ENCODE peak calls at places on chromosome 12, in five cellular contexts. D is GM23248; N is esophagus squamous epithelium; I is CD8-positive, alpha-beta memory T cell; C is ovary. L is an unnamed sample. For H3K4me1, the result is how much of the 10 kb centered on the place peaks cover.

GRCh38 chr12:81270385-81270784 is 192.5 kb downstream of the ACSS3 start:
- DNase-seq in D (no peak), N (no peak), C (no peak), I (no peak), L (no peak)

GRCh38 chr12:52210186-52210924 is 18.5 kb upstream of the KRT80 start:
- DNase-seq in N (no peak), D (peak), C (peak), I (no peak), L (peak)

GRCh38 chr12:130715150-130715995 is 726 bp downstream of the RIMBP2 start:
- DNase-seq in D (no peak), C (peak), N (no peak), I (no peak), L (no peak)

GRCh38 chr12:53063708-53064612 is 14.1 kb downstream of the TNS2 start:
- DNase-seq in I (no peak), D (peak), N (no peak), C (peak), L (peak)

GRCh38 chr12:116009805-116010204 is 267.7 kb downstream of the MED13L start:
- DNase-seq in C (no peak), I (no peak), N (no peak), D (peak), L (no peak)

GRCh38 chr12:26680724-26681455 is 152.1 kb downstream of the ITPR2 start:
- DNase-seq in N (no peak), I (no peak), D (peak), C (no peak), L (no peak)

GRCh38 chr12:53985358-53985899 is 483 bp downstream of the HOXC10 start:
- DNase-seq in C (peak), I (no peak), D (peak), N (no peak), L (no peak)

GRCh38 chr12:68538722-68539614 is 71.7 kb upstream of the RAP1B start:
- DNase-seq in D (peak), I (peak), N (no peak), C (peak), L (peak)

GRCh38 chr12:107992870-107993451 is 136.1 kb upstream of the WSCD2 start:
- DNase-seq in N (no peak), D (peak), C (no peak), I (no peak), L (no peak)

GRCh38 chr12:14059538-14059937 is 78.1 kb upstream of the GRIN2B start:
- DNase-seq in C (no peak), D (no peak), N (no peak), I (no peak), L (no peak)

GRCh38 chr12:47779943-47780504 is 7.0 kb downstream of the SLC48A1 start:
- DNase-seq in C (no peak), N (no peak), D (peak), I (no peak), L (no peak)

GRCh38 chr12:25977047-25977446 is 18.6 kb downstream of the RASSF8 start:
- DNase-seq in N (no peak), C (no peak), D (peak), I (no peak), L (no peak)

GRCh38 chr12:79426121-79426520 is 264.6 kb downstream of the PAWR start:
- DNase-seq in N (no peak), D (peak), I (no peak), C (no peak), L (no peak)

GRCh38 chr12:54360717-54361456 is 3.4 kb downstream of the GPR84 start:
- DNase-seq in C (peak), I (peak), D (peak), N (no peak), L (peak)

GRCh38 chr12:120199595-120200306 is 1.2 kb downstream of the RPLP0 start:
- DNase-seq in N (no peak), C (no peak), D (peak), I (no peak), L (no peak)

GRCh38 chr12:29230800-29231560 is 81.9 kb downstream of the FAR2 start:
- DNase-seq in N (no peak), D (no peak), C (no peak), I (no peak), L (no peak)

GRCh38 chr12:109461049-109461845 is 15.9 kb downstream of the KCTD10 start:
- DNase-seq in N (no peak), D (peak), I (no peak), C (no peak), L (peak)

GRCh38 chr12:99281277-99281676 is 366.3 kb upstream of the GARIN6 start:
- DNase-seq in N (no peak), D (peak), I (no peak), C (no peak), L (no peak)

GRCh38 chr12:5200276-5201087 is 156.8 kb downstream of the KCNA5 start:
- DNase-seq in I (no peak), C (peak), N (no peak), D (peak), L (peak)

GRCh38 chr12:106332536-106332935 is 25.0 kb upstream of the POLR3B start:
- DNase-seq in D (no peak), C (no peak), I (no peak), N (no peak), L (no peak)

GRCh38 chr12:47808049-47808448 is 11.7 kb downstream of the HDAC7 start:
- DNase-seq in N (no peak), D (peak), C (peak), I (peak), L (peak)

GRCh38 chr12:116969615-116970575 is 59.1 kb downstream of the FBXW8 start:
- DNase-seq in C (peak), I (no peak), N (no peak), D (peak), L (no peak)

GRCh38 chr12:109512608-109513007 is 35.2 kb downstream of the UBE3B start:
- DNase-seq in D (no peak), I (no peak), C (no peak), N (no peak), L (no peak)

GRCh38 chr12:63913929-63914328 is 69.4 kb downstream of the SRGAP1 start:
- DNase-seq in D (no peak), C (no peak), N (no peak), I (no peak), L (no peak)
- H3K4me1 ChIP-seq in D (under half), C (under half), N (under half), I (under half), L (under half)

DNA sequence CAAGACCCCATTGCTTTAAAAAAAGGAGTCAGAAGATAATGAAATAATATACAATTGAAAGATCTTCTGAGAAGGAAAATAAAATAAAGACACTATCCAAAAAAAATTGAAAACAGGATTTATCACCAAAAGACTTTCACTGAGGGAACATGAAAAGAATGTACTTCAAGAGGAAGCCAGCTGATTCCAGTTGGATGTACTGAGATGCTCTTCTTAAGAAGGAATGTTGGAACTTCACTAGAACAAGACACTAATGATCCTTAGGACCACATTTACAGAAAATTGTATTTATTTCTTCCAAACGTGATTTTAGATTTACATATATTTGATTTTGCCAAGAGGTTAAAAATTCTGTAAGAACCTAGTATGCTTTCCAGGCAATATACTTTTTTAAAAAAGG is 65.6 kb upstream of the CNOT2 start:
- DNase-seq in C (no peak), N (no peak), D (peak), I (no peak), L (no peak)
- H3K27ac ChIP-seq in C (no peak), N (no peak), D (no peak), I (no peak), L (no peak)

DNA sequence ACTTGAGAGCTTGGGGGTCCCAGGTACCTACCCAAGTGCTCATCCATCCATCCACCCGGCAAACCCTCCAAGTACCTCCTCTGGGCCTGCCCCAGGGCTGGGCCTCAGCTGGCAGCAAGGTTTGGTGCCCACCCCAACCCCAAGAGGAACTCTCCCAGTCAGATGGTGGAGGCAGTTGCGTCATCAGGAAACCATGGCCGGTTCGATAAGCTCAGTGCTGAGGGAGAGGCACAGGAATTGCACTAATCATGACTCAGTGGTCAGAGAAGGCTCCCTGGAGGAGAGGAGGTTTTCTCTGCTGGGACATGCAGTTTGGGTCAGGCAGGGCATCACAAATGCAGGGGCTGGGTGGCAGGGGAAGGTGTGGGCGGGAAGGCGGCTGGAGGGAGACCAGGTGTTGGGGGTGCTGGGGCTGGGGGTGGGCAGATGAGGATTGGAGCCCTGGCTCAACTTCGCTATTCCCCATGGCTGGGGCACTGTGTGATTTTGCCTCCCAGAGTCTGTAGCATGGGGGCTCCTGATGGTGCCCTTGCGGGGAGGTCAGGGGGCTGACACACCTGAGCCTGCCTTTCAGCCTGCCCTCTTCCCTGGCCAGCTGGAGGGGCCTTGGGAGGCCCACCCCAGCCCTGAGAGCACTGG is 32.2 kb downstream of the SH2B3 start:
- DNase-seq in D (peak), C (no peak), I (no peak), N (no peak), L (peak)
- H3K4me1 ChIP-seq in D (half or more), C (under half), I (half or more), N (under half), L (under half)

DNA sequence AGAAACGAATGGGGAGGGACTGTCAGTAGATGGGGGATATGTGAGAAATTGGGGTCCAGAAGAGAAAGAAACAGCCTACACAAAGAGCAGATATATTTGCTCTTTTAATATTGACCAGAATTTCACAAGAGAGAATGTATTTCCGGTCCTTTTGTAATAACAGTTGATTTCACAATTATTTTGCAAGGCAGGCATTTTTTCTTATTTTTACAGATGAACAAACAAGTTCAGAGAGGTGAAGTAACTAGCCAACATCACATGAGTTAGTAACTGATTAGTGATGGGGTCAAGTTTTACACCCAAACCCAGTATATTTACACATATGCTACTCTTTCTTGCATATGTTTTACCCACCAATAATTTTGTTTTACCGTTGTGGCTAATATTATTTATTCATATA is 188.2 kb downstream of the NAV3 start:
- DNase-seq in N (no peak), C (no peak), I (no peak), D (no peak), L (no peak)
- H3K27ac ChIP-seq in N (no peak), C (no peak), I (no peak), D (no peak), L (no peak)

GRCh38 chr12:65899289-65899688 is 75.0 kb downstream of the HMGA2 start:
- DNase-seq in D (no peak), C (no peak), I (no peak), N (no peak), L (no peak)

GRCh38 chr12:65895759-65896656 is 71.7 kb downstream of the HMGA2 start:
- DNase-seq in C (no peak), I (no peak), D (no peak), N (no peak), L (no peak)

GRCh38 chr12:65895031-65895430 is 70.7 kb downstream of the HMGA2 start:
- DNase-seq in C (no peak), I (no peak), N (no peak), D (no peak), L (no peak)

GRCh38 chr12:65894624-65895023 is 70.3 kb downstream of the HMGA2 start:
- DNase-seq in I (no peak), N (no peak), C (no peak), D (no peak), L (no peak)

GRCh38 chr12:65896743-65897142 is 72.5 kb downstream of the HMGA2 start:
- DNase-seq in D (no peak), C (no peak), N (no peak), I (no peak), L (no peak)
- H3K4me1 ChIP-seq in D (half or more), C (under half), N (under half), I (under half), L (under half)

DNA sequence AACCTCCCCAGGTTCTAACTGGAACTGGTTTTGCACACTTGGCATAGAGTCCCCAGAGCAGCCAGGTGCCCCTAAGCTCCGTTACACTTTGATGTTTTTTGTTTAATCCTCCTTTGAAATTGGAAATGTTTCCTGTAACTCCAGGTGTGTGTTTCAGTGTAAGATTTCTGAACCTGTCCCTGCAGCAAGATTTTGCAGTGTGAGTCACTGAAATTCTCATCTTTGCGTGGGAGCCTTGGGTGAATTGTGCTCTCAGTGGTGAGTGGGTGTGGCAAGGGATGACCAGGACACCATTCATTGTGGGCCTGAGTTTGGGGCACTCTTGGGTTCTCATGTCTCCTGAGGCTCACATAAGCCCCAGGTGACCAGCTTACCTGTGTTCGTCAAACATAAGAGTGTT is 18.3 kb downstream of the CD9 start:
- DNase-seq in N (no peak), I (no peak), C (no peak), D (no peak), L (no peak)
- H3K27ac ChIP-seq in N (peak), I (no peak), C (no peak), D (no peak), L (peak)

L was measured in aorta.